ENCODE peak calls at places on chromosomes 5 and 9, in eight cellular contexts. T is GM23338; J is CD4-positive, alpha-beta T cell; H is PC-3; X is cerebellum; E is aorta; Q is fibroblast of villous mesenchyme; P is B cell. K is an unnamed sample.

GRCh38 chr9:18297532-18297872 is 176.5 kb upstream of the ADAMTSL1 start:
- DNase-seq in T (peak), J (no peak), H (peak), X (no peak), E (no peak), Q (no peak), P (no peak), K (peak)

GRCh38 chr9:129283705-129284606 is 105.9 kb upstream of the IER5L start:
- DNase-seq in T (no peak), J (no peak), H (no peak), X (no peak), E (peak), Q (no peak), P (no peak), K (no peak)

GRCh38 chr9:85536076-85536475 is 205.7 kb downstream of the AGTPBP1 start:
- DNase-seq in T (no peak), J (no peak), H (peak), X (no peak), E (no peak), Q (peak), P (no peak), K (peak)

GRCh38 chr5:173618927-173619519 is 2.6 kb upstream of the BOD1 start:
- DNase-seq in T (peak), J (peak), H (peak), X (peak), E (no peak), Q (peak), P (peak), K (peak)

GRCh38 chr5:95762681-95763041 is 31.5 kb downstream of the RHOBTB3 start:
- DNase-seq in T (no peak), J (no peak), H (no peak), X (no peak), E (no peak), Q (no peak), P (no peak), K (no peak)

GRCh38 chr5:65481171-65481575 is 547 bp downstream of the ADAMTS6 start:
- DNase-seq in T (no peak), J (no peak), H (no peak), X (no peak), E (no peak), Q (peak), P (no peak), K (peak)

GRCh38 chr9:130962418-130963316 is 23.6 kb upstream of the FIBCD1 start:
- DNase-seq in T (no peak), J (no peak), H (peak), X (no peak), E (peak), Q (peak), P (no peak), K (peak)

GRCh38 chr5:7886849-7887460 is 18.0 kb downstream of the MTRR start:
- DNase-seq in T (peak), J (no peak), H (peak), X (peak), E (no peak), Q (peak), P (no peak), K (peak)

GRCh38 chr9:121674952-121675351 is 23.5 kb downstream of the DAB2IP start:
- DNase-seq in T (peak), J (no peak), H (peak), X (no peak), E (no peak), Q (no peak), P (no peak), K (peak)

GRCh38 chr5:15573594-15573993 is 73.6 kb downstream of the FBXL7 start:
- DNase-seq in T (no peak), J (no peak), H (no peak), X (no peak), E (no peak), Q (no peak), P (no peak), K (no peak)

GRCh38 chr9:104866186-104866585 is 61.8 kb downstream of the ABCA1 start:
- DNase-seq in T (no peak), J (no peak), H (peak), X (no peak), E (no peak), Q (peak), P (no peak), K (peak)

GRCh38 chr9:4077499-4078102 is 222.3 kb downstream of the GLIS3 start:
- DNase-seq in T (peak), J (peak), H (peak), X (peak), E (peak), Q (peak), P (no peak), K (peak)

GRCh38 chr9:92962846-92963245 is 15.5 kb downstream of the FGD3 start:
- DNase-seq in T (no peak), J (no peak), H (no peak), X (no peak), E (no peak), Q (no peak), P (no peak), K (no peak)

GRCh38 chr5:68139601-68140441 is 75.7 kb upstream of the PIK3R1 start:
- DNase-seq in T (no peak), J (no peak), H (no peak), X (no peak), E (no peak), Q (peak), P (no peak), K (no peak)

GRCh38 chr9:133707065-133707760 is 30.9 kb downstream of the SARDH start:
- DNase-seq in T (no peak), J (no peak), H (no peak), X (no peak), E (peak), Q (peak), P (no peak), K (no peak)

GRCh38 chr5:126948011-126948355 is 82.4 kb downstream of the MARCHF3 start:
- DNase-seq in T (no peak), J (no peak), H (no peak), X (no peak), E (no peak), Q (no peak), P (no peak), K (no peak)

GRCh38 chr9:133825555-133826198 is 87.5 kb upstream of the SARDH start:
- DNase-seq in T (no peak), J (no peak), H (no peak), X (no peak), E (no peak), Q (peak), P (no peak), K (no peak)

GRCh38 chr9:1025131-1025530 is 25.0 kb upstream of the DMRT2 start:
- DNase-seq in T (peak), J (no peak), H (no peak), X (no peak), E (no peak), Q (no peak), P (no peak), K (no peak)

GRCh38 chr5:115460476-115460875 is 84.1 kb downstream of the FEM1C start:
- DNase-seq in T (no peak), J (no peak), H (peak), X (no peak), E (no peak), Q (no peak), P (no peak), K (peak)

GRCh38 chr5:141822134-141822533 is 56.1 kb downstream of the PCDH1 start:
- DNase-seq in T (peak), J (no peak), H (no peak), X (no peak), E (no peak), Q (peak), P (no peak), K (peak)

GRCh38 chr5:1971944-1972343 is 89.2 kb upstream of the IRX4 start:
- DNase-seq in T (no peak), J (no peak), H (no peak), X (no peak), E (no peak), Q (no peak), P (no peak), K (no peak)

GRCh38 chr5:9343146-9343850 is 202.6 kb downstream of the SEMA5A start:
- DNase-seq in T (no peak), J (no peak), H (peak), X (no peak), E (no peak), Q (no peak), P (no peak), K (peak)

GRCh38 chr9:3157011-3157410 is 313.1 kb upstream of the PUM3 start:
- DNase-seq in T (no peak), J (no peak), H (no peak), X (no peak), E (no peak), Q (no peak), P (no peak), K (no peak)

GRCh38 chr9:129276486-129277260 is 98.6 kb upstream of the IER5L start:
- DNase-seq in T (no peak), J (no peak), H (no peak), X (no peak), E (peak), Q (no peak), P (no peak), K (no peak)

GRCh38 chr9:82972446-82972845 is 90.5 kb downstream of the RASEF start:
- DNase-seq in T (no peak), J (no peak), H (no peak), X (no peak), E (no peak), Q (no peak), P (no peak), K (no peak)

GRCh38 chr9:88992556-88992955 is 1.3 kb downstream of the S1PR3 start:
- DNase-seq in T (no peak), J (no peak), H (no peak), X (no peak), E (no peak), Q (peak), P (no peak), K (no peak)

GRCh38 chr9:133707761-133708122 is 30.4 kb downstream of the SARDH start:
- DNase-seq in T (no peak), J (no peak), H (no peak), X (no peak), E (no peak), Q (no peak), P (no peak), K (no peak)

GRCh38 chr9:93255994-93256877 is 72.3 kb downstream of the WNK2 start:
- DNase-seq in T (no peak), J (no peak), H (no peak), X (no peak), E (peak), Q (no peak), P (no peak), K (no peak)

GRCh38 chr5:53877243-53877642 is 316.8 kb downstream of the NDUFS4 start:
- DNase-seq in T (no peak), J (no peak), H (peak), X (no peak), E (no peak), Q (peak), P (no peak), K (no peak)

GRCh38 chr9:124022201-124023121 is 10.9 kb downstream of the LHX2 start:
- DNase-seq in T (peak), J (no peak), H (no peak), X (no peak), E (no peak), Q (no peak), P (no peak), K (peak)

GRCh38 chr9:110994771-110995241 is 43.5 kb downstream of the LPAR1 start:
- DNase-seq in T (no peak), J (no peak), H (no peak), X (no peak), E (no peak), Q (peak), P (no peak), K (no peak)

GRCh38 chr5:94378062-94378461 is 240.3 kb downstream of the KIAA0825 start:
- DNase-seq in T (no peak), J (no peak), H (no peak), X (no peak), E (no peak), Q (no peak), P (no peak), K (no peak)

GRCh38 chr9:20620658-20621552 is 1.4 kb downstream of the MLLT3 start:
- DNase-seq in T (peak), J (peak), H (peak), X (peak), E (peak), Q (peak), P (no peak), K (peak)

GRCh38 chr9:97900738-97901565 is 21.3 kb downstream of the TRMO start:
- DNase-seq in T (peak), J (no peak), H (peak), X (peak), E (no peak), Q (peak), P (no peak), K (peak)